ENCODE peak calls at places on chromosomes 12 and 14, in seven cellular contexts. One of them, this sample, is unnamed.

GRCh38 chr12:30977124-30977523 is 50.6 kb downstream of the TSPAN11 start:
- DNase-seq in GDM1: no peak
- DNase-seq in cardiac muscle cell: no peak
- DNase-seq in CD8-positive, alpha-beta T cell: no peak
- DNase-seq in activated CD4-positive, alpha-beta memory T cell treated with anti-CD3 and anti-CD28 coated beads, Interleukin-2, amount 10 ng/mL, durations not matched to agents 7 days and 5 days: no peak
- DNase-seq in T-helper 1 cell: no peak
- DNase-seq in dorsolateral prefrontal cortex: peak
- DNase-seq in this sample: no peak

GRCh38 chr14:74324945-74325361 is 22.2 kb upstream of the ABCD4 start:
- DNase-seq in GDM1: no peak
- DNase-seq in cardiac muscle cell: peak
- DNase-seq in CD8-positive, alpha-beta T cell: no peak
- DNase-seq in activated CD4-positive, alpha-beta memory T cell treated with anti-CD3 and anti-CD28 coated beads, Interleukin-2, amount 10 ng/mL, durations not matched to agents 7 days and 5 days: no peak
- DNase-seq in T-helper 1 cell: no peak
- DNase-seq in dorsolateral prefrontal cortex: no peak
- DNase-seq in this sample: no peak

GRCh38 chr14:53792909-53793308 is 163.7 kb downstream of the BMP4 start:
- DNase-seq in GDM1: no peak
- DNase-seq in cardiac muscle cell: no peak
- DNase-seq in CD8-positive, alpha-beta T cell: no peak
- DNase-seq in activated CD4-positive, alpha-beta memory T cell treated with anti-CD3 and anti-CD28 coated beads, Interleukin-2, amount 10 ng/mL, durations not matched to agents 7 days and 5 days: no peak
- DNase-seq in T-helper 1 cell: no peak
- DNase-seq in dorsolateral prefrontal cortex: no peak
- DNase-seq in this sample: no peak

GRCh38 chr12:5665615-5666014 is 233.7 kb downstream of the NTF3 start:
- DNase-seq in GDM1: no peak
- DNase-seq in cardiac muscle cell: no peak
- DNase-seq in CD8-positive, alpha-beta T cell: no peak
- DNase-seq in activated CD4-positive, alpha-beta memory T cell treated with anti-CD3 and anti-CD28 coated beads, Interleukin-2, amount 10 ng/mL, durations not matched to agents 7 days and 5 days: no peak
- DNase-seq in T-helper 1 cell: no peak
- DNase-seq in dorsolateral prefrontal cortex: no peak
- DNase-seq in this sample: no peak

GRCh38 chr14:94532462-94532861 is 23.2 kb upstream of the SERPINA12 start:
- DNase-seq in GDM1: no peak
- DNase-seq in cardiac muscle cell: no peak
- DNase-seq in CD8-positive, alpha-beta T cell: no peak
- DNase-seq in activated CD4-positive, alpha-beta memory T cell treated with anti-CD3 and anti-CD28 coated beads, Interleukin-2, amount 10 ng/mL, durations not matched to agents 7 days and 5 days: no peak
- DNase-seq in T-helper 1 cell: no peak
- DNase-seq in dorsolateral prefrontal cortex: no peak
- DNase-seq in this sample: no peak

GRCh38 chr12:92505373-92506340 is 197.1 kb upstream of the PLEKHG7 start:
- DNase-seq in GDM1: peak
- DNase-seq in cardiac muscle cell: no peak
- DNase-seq in CD8-positive, alpha-beta T cell: peak
- DNase-seq in activated CD4-positive, alpha-beta memory T cell treated with anti-CD3 and anti-CD28 coated beads, Interleukin-2, amount 10 ng/mL, durations not matched to agents 7 days and 5 days: peak
- DNase-seq in T-helper 1 cell: peak
- DNase-seq in dorsolateral prefrontal cortex: no peak
- DNase-seq in this sample: peak

GRCh38 chr14:69768873-69769272 is 1.9 kb downstream of the SRSF5 start:
- DNase-seq in GDM1: no peak
- DNase-seq in cardiac muscle cell: no peak
- DNase-seq in CD8-positive, alpha-beta T cell: no peak
- DNase-seq in activated CD4-positive, alpha-beta memory T cell treated with anti-CD3 and anti-CD28 coated beads, Interleukin-2, amount 10 ng/mL, durations not matched to agents 7 days and 5 days: no peak
- DNase-seq in T-helper 1 cell: no peak
- DNase-seq in dorsolateral prefrontal cortex: no peak
- DNase-seq in this sample: no peak

GRCh38 chr12:54374555-54375257 is 9.8 kb downstream of the ZNF385A start:
- DNase-seq in GDM1: no peak
- DNase-seq in cardiac muscle cell: no peak
- DNase-seq in CD8-positive, alpha-beta T cell: no peak
- DNase-seq in activated CD4-positive, alpha-beta memory T cell treated with anti-CD3 and anti-CD28 coated beads, Interleukin-2, amount 10 ng/mL, durations not matched to agents 7 days and 5 days: no peak
- DNase-seq in T-helper 1 cell: no peak
- DNase-seq in dorsolateral prefrontal cortex: no peak
- DNase-seq in this sample: no peak

GRCh38 chr14:68268719-68269118 is 449.1 kb downstream of the RAD51B start:
- DNase-seq in GDM1: no peak
- DNase-seq in cardiac muscle cell: no peak
- DNase-seq in CD8-positive, alpha-beta T cell: peak
- DNase-seq in activated CD4-positive, alpha-beta memory T cell treated with anti-CD3 and anti-CD28 coated beads, Interleukin-2, amount 10 ng/mL, durations not matched to agents 7 days and 5 days: no peak
- DNase-seq in T-helper 1 cell: no peak
- DNase-seq in dorsolateral prefrontal cortex: no peak
- DNase-seq in this sample: peak

GRCh38 chr12:79547044-79547734 is 143.6 kb downstream of the PAWR start:
- DNase-seq in GDM1: no peak
- DNase-seq in cardiac muscle cell: peak
- DNase-seq in CD8-positive, alpha-beta T cell: no peak
- DNase-seq in activated CD4-positive, alpha-beta memory T cell treated with anti-CD3 and anti-CD28 coated beads, Interleukin-2, amount 10 ng/mL, durations not matched to agents 7 days and 5 days: no peak
- DNase-seq in T-helper 1 cell: no peak
- DNase-seq in dorsolateral prefrontal cortex: no peak
- DNase-seq in this sample: no peak

GRCh38 chr12:93380480-93381121 is 2.9 kb downstream of the NUDT4 start:
- DNase-seq in GDM1: no peak
- DNase-seq in cardiac muscle cell: no peak
- DNase-seq in CD8-positive, alpha-beta T cell: no peak
- DNase-seq in activated CD4-positive, alpha-beta memory T cell treated with anti-CD3 and anti-CD28 coated beads, Interleukin-2, amount 10 ng/mL, durations not matched to agents 7 days and 5 days: no peak
- DNase-seq in T-helper 1 cell: no peak
- DNase-seq in dorsolateral prefrontal cortex: no peak
- DNase-seq in this sample: no peak